ENCODE peak calls at places on chromosome X, in four cellular contexts. One of them, this sample, is unnamed.

GRCh38 chrX:70088281-70088680 is 26.0 kb downstream of the OTUD6A start:
- DNase-seq in K562: no peak
- DNase-seq in HepG2: no peak
- DNase-seq in GM12878: no peak
- DNase-seq in this sample: no peak

GRCh38 chrX:9646471-9647038 is 119.1 kb downstream of the GPR143 start:
- DNase-seq in K562: no peak
- DNase-seq in HepG2: no peak
- DNase-seq in GM12878: no peak
- DNase-seq in this sample: no peak

GRCh38 chrX:74383611-74384010 is 37.7 kb upstream of the SLC16A2 start:
- DNase-seq in K562: no peak
- DNase-seq in HepG2: peak
- DNase-seq in GM12878: no peak
- DNase-seq in this sample: peak

GRCh38 chrX:45781901-45782553 is 581.4 kb upstream of the DIPK2B start:
- DNase-seq in K562: no peak
- DNase-seq in HepG2: peak
- DNase-seq in GM12878: no peak
- DNase-seq in this sample: peak

GRCh38 chrX:74277320-74277719 is 26.7 kb upstream of the ZCCHC13 start:
- DNase-seq in K562: no peak
- DNase-seq in HepG2: no peak
- DNase-seq in GM12878: no peak
- DNase-seq in this sample: no peak

GRCh38 chrX:147832707-147833348 is 78.9 kb upstream of the FMR1 start:
- DNase-seq in K562: no peak
- DNase-seq in HepG2: no peak
- DNase-seq in GM12878: no peak
- DNase-seq in this sample: no peak

GRCh38 chrX:31670245-31670644 is 598.4 kb upstream of the FTHL17 start:
- DNase-seq in K562: no peak
- DNase-seq in HepG2: no peak
- DNase-seq in GM12878: no peak
- DNase-seq in this sample: no peak

GRCh38 chrX:69510137-69510715 is 6.1 kb downstream of the NALF2 start:
- DNase-seq in K562: no peak
- DNase-seq in HepG2: no peak
- DNase-seq in GM12878: no peak
- DNase-seq in this sample: no peak

GRCh38 chrX:23223169-23223568 is 111.5 kb upstream of the PTCHD1 start:
- DNase-seq in K562: no peak
- DNase-seq in HepG2: no peak
- DNase-seq in GM12878: no peak
- DNase-seq in this sample: no peak

GRCh38 chrX:146346102-146346501 is 463.5 kb upstream of the CXorf51B start:
- DNase-seq in K562: no peak
- DNase-seq in HepG2: no peak
- DNase-seq in GM12878: no peak
- DNase-seq in this sample: no peak

GRCh38 chrX:63013549-63013948 is 337.6 kb downstream of the SPIN4 start:
- DNase-seq in K562: no peak
- DNase-seq in HepG2: no peak
- DNase-seq in GM12878: no peak
- DNase-seq in this sample: no peak

GRCh38 chrX:22652596-22652995 is 347.2 kb upstream of the DDX53 start:
- DNase-seq in K562: no peak
- DNase-seq in HepG2: peak
- DNase-seq in GM12878: no peak
- DNase-seq in this sample: peak

GRCh38 chrX:152915541-152916241 is 17.8 kb downstream of the ZNF185 start:
- DNase-seq in K562: peak
- DNase-seq in HepG2: peak
- DNase-seq in GM12878: no peak
- DNase-seq in this sample: peak

GRCh38 chrX:112846114-112846513 is 5.5 kb upstream of the AMOT start:
- DNase-seq in K562: no peak
- DNase-seq in HepG2: no peak
- DNase-seq in GM12878: no peak
- DNase-seq in this sample: no peak

GRCh38 chrX:52425710-52426245 is 57.0 kb downstream of the XAGE2 start:
- DNase-seq in K562: no peak
- DNase-seq in HepG2: no peak
- DNase-seq in GM12878: no peak
- DNase-seq in this sample: no peak

GRCh38 chrX:32673193-32673592 is 538.2 kb downstream of the DMD start:
- DNase-seq in K562: no peak
- DNase-seq in HepG2: peak
- DNase-seq in GM12878: no peak
- DNase-seq in this sample: no peak

DNA sequence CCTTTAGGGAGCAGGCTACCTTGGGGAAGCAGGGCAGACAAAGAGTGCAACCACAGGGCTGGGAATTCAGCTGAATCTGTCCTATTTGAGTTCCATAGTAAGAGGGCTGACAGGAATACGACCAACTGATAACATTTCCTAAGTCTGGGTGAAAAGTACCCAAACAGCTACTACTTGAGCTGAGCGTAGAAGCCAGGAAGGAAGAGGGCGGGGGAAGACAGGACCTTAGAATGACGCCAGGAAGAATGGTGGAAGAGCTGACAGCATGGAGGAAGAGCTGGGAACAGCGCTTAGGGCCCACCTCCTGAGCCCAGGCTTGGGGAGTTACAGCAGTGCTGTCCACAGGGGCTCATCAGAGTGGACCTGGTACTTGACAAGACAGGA is 14.4 kb downstream of the MECP2 start:
- DNase-seq in K562: no peak
- DNase-seq in HepG2: no peak
- DNase-seq in GM12878: no peak
- DNase-seq in this sample: no peak
- TF ChIP-seq BHLHE40 in K562: no peak
- TF ChIP-seq BHLHE40 in HepG2: no peak
- TF ChIP-seq BHLHE40 in GM12878: no peak
- TF ChIP-seq BHLHE40 in this sample: no peak

DNA sequence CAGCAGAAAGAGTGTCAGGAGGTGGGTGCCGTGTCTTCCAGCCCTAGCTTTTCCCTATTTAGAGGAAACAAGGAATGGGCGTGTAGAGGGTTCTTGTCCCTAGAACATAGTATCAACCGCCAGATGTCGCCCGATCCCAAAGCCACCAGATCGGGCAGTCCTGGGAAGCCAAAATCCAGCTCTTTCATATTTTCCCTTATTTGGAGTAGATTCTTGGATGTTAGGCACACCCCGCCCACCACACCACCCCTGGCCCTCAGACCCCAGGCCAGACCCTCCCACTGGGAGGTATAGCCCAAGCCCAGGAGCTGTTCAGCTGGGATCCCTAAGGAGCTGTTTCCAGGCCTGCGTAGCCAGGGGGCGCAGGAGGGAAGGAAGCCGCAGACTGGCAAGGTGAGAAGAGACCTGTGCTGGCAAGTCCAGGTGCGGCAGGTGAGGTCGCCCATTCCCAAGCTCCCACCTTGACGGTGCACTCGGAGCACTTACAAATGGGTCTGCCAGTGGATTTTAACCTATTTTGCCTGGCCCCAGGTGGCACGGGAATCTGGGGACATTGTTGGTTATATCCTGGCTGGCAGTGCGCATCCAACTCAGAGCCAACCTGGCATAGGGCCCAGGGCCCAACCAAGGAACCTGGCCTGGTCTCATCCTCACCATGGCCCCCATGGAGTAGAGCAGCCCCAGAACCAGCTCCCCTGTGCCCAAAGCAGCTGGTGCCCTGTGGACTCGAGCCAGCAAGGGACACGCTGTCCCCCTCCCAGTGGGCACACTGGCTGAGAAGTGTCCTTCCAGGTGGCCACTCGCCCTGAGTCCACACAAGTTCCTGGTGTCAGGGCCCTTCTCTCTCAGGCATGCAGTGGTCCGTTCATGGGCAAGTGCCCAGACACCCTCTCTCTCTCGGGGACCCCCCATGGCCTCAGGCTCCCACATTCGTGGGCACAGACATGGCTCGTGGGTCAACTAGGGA is 811 bp downstream of the FLNA start:
- DNase-seq in K562: no peak
- DNase-seq in HepG2: peak
- DNase-seq in GM12878: peak
- DNase-seq in this sample: peak
- TF ChIP-seq FOXK2 in K562: peak
- TF ChIP-seq FOXK2 in HepG2: no peak
- TF ChIP-seq FOXK2 in GM12878: no peak
- TF ChIP-seq FOXK2 in this sample: no peak

DNA sequence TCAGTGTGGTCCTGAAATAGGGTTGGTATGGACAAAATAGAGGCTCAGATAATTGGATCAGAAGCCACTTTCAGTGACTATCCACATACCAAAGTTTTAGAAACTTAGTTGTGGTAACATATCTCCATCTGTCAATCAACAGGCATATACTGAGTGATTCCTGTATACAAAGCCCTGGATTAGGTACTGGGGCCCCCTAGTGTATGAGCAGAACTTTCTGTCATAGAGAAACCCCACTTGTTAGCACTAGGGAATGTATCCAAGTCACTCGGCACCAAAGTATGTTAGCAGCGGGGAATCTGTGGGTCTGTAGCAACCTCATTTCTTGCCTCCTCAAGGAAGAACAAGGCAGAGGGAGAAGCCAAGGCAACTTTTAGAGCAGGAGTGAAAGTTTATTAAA is 50.7 kb downstream of the MAP7D3 start:
- DNase-seq in K562: peak
- DNase-seq in HepG2: no peak
- DNase-seq in GM12878: no peak
- DNase-seq in this sample: peak
- TF ChIP-seq BHLHE40 in K562: no peak
- TF ChIP-seq BHLHE40 in HepG2: no peak
- TF ChIP-seq BHLHE40 in GM12878: no peak
- TF ChIP-seq BHLHE40 in this sample: no peak

GRCh38 chrX:57771689-57772088 is 91.6 kb upstream of the NLRP2B start:
- DNase-seq in K562: no peak
- DNase-seq in HepG2: no peak
- DNase-seq in GM12878: no peak
- DNase-seq in this sample: no peak

GRCh38 chrX:57772637-57773036 is 92.6 kb upstream of the NLRP2B start:
- DNase-seq in K562: no peak
- DNase-seq in HepG2: no peak
- DNase-seq in GM12878: no peak
- DNase-seq in this sample: peak
- TF ChIP-seq FOXK2 in K562: no peak
- TF ChIP-seq FOXK2 in HepG2: no peak
- TF ChIP-seq FOXK2 in GM12878: no peak
- TF ChIP-seq FOXK2 in this sample: no peak

GRCh38 chrX:105375816-105376215 is 155.3 kb upstream of the TEX13A start:
- DNase-seq in K562: no peak
- DNase-seq in HepG2: no peak
- DNase-seq in GM12878: no peak
- DNase-seq in this sample: no peak
- TF ChIP-seq BHLHE40 in K562: no peak
- TF ChIP-seq BHLHE40 in HepG2: no peak
- TF ChIP-seq BHLHE40 in GM12878: no peak
- TF ChIP-seq BHLHE40 in this sample: no peak

DNA sequence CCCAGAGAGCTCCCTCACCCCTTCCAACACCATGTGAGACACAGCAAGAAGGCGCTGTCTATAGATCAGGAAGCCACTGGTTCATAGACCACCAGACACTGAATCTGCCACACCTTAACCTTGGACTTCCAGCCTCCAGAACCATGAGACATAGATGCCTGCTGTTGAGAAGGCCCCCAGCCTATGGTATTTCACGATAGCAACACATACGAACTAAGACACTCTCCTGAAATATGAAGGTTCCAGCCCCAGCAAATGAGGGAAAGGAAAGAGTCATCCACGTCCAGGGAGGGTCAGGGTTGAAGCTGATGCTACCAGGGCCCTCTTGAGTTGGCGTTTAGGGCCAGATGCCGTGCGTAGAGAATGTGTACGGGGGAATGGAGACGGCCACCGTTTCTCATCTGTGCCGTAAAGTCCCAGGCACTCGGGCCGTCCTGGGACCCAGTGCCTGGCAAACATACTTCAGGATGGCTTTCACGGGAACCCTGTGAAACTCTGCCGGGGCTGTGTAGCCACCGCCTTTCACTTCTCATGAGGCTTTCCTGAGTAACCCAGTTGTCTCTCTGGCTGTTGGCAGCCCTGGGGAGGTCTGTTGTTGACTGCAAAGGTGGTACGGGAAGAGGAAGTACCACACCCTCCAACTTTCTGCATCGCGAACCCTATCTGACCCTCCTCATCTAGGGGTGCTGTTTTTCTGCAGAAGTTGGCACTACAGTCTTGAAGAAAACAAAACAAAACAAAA is 17.7 kb upstream of the P2RY8 start:
- DNase-seq in K562: no peak
- DNase-seq in HepG2: no peak
- DNase-seq in GM12878: no peak
- DNase-seq in this sample: no peak
- TF ChIP-seq FOXK2 in K562: no peak
- TF ChIP-seq FOXK2 in HepG2: no peak
- TF ChIP-seq FOXK2 in GM12878: no peak
- TF ChIP-seq FOXK2 in this sample: no peak

GRCh38 chrX:56800801-56801200 is 71.8 kb downstream of the NBDY start:
- DNase-seq in K562: no peak
- DNase-seq in HepG2: no peak
- DNase-seq in GM12878: no peak
- DNase-seq in this sample: no peak
- TF ChIP-seq BHLHE40 in K562: no peak
- TF ChIP-seq BHLHE40 in HepG2: no peak
- TF ChIP-seq BHLHE40 in GM12878: no peak
- TF ChIP-seq BHLHE40 in this sample: no peak